ENCODE peak calls at places on chromosomes 16 and 17, in five cellular contexts. One of them, this sample, is unnamed.

GRCh38 chr17:49471089-49471683 is 23.9 kb upstream of the NGFR start:
- DNase-seq in K562: no peak
- DNase-seq in GM12878: no peak
- DNase-seq in HepG2: peak
- DNase-seq in SK-N-SH: peak
- DNase-seq in this sample: no peak

GRCh38 chr17:4658478-4659305 is 17.2 kb upstream of the ALOX15 start:
- DNase-seq in K562: peak
- DNase-seq in GM12878: no peak
- DNase-seq in SK-N-SH: peak
- DNase-seq in HepG2: no peak
- DNase-seq in this sample: peak

GRCh38 chr17:64016248-64016784 is 4.1 kb downstream of the ICAM2 start:
- DNase-seq in K562: no peak
- DNase-seq in SK-N-SH: peak
- DNase-seq in HepG2: no peak
- DNase-seq in GM12878: no peak
- DNase-seq in this sample: no peak

GRCh38 chr17:38741853-38742421 is 6.2 kb downstream of the PCGF2 start:
- DNase-seq in GM12878: no peak
- DNase-seq in K562: peak
- DNase-seq in SK-N-SH: peak
- DNase-seq in HepG2: no peak
- DNase-seq in this sample: no peak

GRCh38 chr17:39816272-39816671 is 47.8 kb downstream of the IKZF3 start:
- DNase-seq in K562: no peak
- DNase-seq in HepG2: no peak
- DNase-seq in GM12878: no peak
- DNase-seq in SK-N-SH: no peak
- DNase-seq in this sample: no peak

GRCh38 chr17:77174928-77175720 is 34.4 kb downstream of the SEC14L1 start:
- DNase-seq in SK-N-SH: no peak
- DNase-seq in HepG2: no peak
- DNase-seq in GM12878: no peak
- DNase-seq in K562: no peak
- DNase-seq in this sample: no peak

GRCh38 chr17:74833501-74834361 is 26.0 kb downstream of the GRIN2C start:
- DNase-seq in GM12878: no peak
- DNase-seq in SK-N-SH: peak
- DNase-seq in HepG2: no peak
- DNase-seq in K562: no peak
- DNase-seq in this sample: peak

GRCh38 chr16:57556941-57557541 is 14.6 kb downstream of the ADGRG5 start:
- DNase-seq in K562: no peak
- DNase-seq in SK-N-SH: no peak
- DNase-seq in HepG2: no peak
- DNase-seq in GM12878: no peak
- DNase-seq in this sample: no peak

GRCh38 chr17:46823657-46824056 is 5.2 kb upstream of the WNT3 start:
- DNase-seq in SK-N-SH: no peak
- DNase-seq in HepG2: no peak
- DNase-seq in K562: peak
- DNase-seq in GM12878: no peak
- DNase-seq in this sample: no peak

GRCh38 chr17:15350777-15351486 is 9.5 kb upstream of the TEKT3 start:
- DNase-seq in GM12878: no peak
- DNase-seq in K562: no peak
- DNase-seq in HepG2: no peak
- DNase-seq in SK-N-SH: peak
- DNase-seq in this sample: no peak

GRCh38 chr17:55705847-55706246 is 16.8 kb downstream of the TMEM100 start:
- DNase-seq in GM12878: peak
- DNase-seq in SK-N-SH: no peak
- DNase-seq in K562: no peak
- DNase-seq in HepG2: peak
- DNase-seq in this sample: no peak

GRCh38 chr16:73315645-73316044 is 267.7 kb upstream of the ZFHX3 start:
- DNase-seq in GM12878: peak
- DNase-seq in SK-N-SH: no peak
- DNase-seq in K562: no peak
- DNase-seq in HepG2: no peak
- DNase-seq in this sample: no peak

GRCh38 chr16:11667824-11668589 is at the start of gene SNN:
- DNase-seq in GM12878: no peak
- DNase-seq in HepG2: peak
- DNase-seq in SK-N-SH: peak
- DNase-seq in K562: peak
- DNase-seq in this sample: peak

GRCh38 chr16:89219365-89219764 is 1.9 kb downstream of the ZNF778 start:
- DNase-seq in HepG2: no peak
- DNase-seq in GM12878: no peak
- DNase-seq in SK-N-SH: no peak
- DNase-seq in K562: peak
- DNase-seq in this sample: no peak

GRCh38 chr16:85839681-85840240 is 40.3 kb downstream of the COX4I1 start:
- DNase-seq in GM12878: no peak
- DNase-seq in SK-N-SH: no peak
- DNase-seq in K562: no peak
- DNase-seq in HepG2: no peak
- DNase-seq in this sample: no peak

GRCh38 chr17:27631409-27631755 is 394 bp downstream of the LGALS9 start:
- DNase-seq in GM12878: no peak
- DNase-seq in K562: no peak
- DNase-seq in SK-N-SH: no peak
- DNase-seq in HepG2: no peak
- DNase-seq in this sample: no peak

GRCh38 chr17:2050246-2050866 is 4.5 kb upstream of the HIC1 start:
- DNase-seq in K562: peak
- DNase-seq in GM12878: no peak
- DNase-seq in HepG2: no peak
- DNase-seq in SK-N-SH: peak
- DNase-seq in this sample: peak

GRCh38 chr17:34391241-34391640 is 28.2 kb upstream of the CCL1 start:
- DNase-seq in GM12878: no peak
- DNase-seq in SK-N-SH: no peak
- DNase-seq in K562: no peak
- DNase-seq in HepG2: no peak
- DNase-seq in this sample: no peak

GRCh38 chr17:27993161-27993695 is 49.2 kb upstream of the NLK start:
- DNase-seq in HepG2: no peak
- DNase-seq in SK-N-SH: no peak
- DNase-seq in K562: no peak
- DNase-seq in GM12878: no peak
- DNase-seq in this sample: no peak

GRCh38 chr17:80724723-80725388 is 180.2 kb downstream of the RPTOR start:
- DNase-seq in K562: no peak
- DNase-seq in SK-N-SH: peak
- DNase-seq in GM12878: no peak
- DNase-seq in HepG2: no peak
- DNase-seq in this sample: peak

GRCh38 chr17:77332981-77333685 is 192.4 kb downstream of the SEC14L1 start:
- DNase-seq in K562: peak
- DNase-seq in SK-N-SH: no peak
- DNase-seq in GM12878: no peak
- DNase-seq in HepG2: no peak
- DNase-seq in this sample: peak

GRCh38 chr17:6556121-6557039 is at the start of gene PITPNM3:
- DNase-seq in SK-N-SH: peak
- DNase-seq in GM12878: no peak
- DNase-seq in HepG2: no peak
- DNase-seq in K562: peak
- DNase-seq in this sample: no peak

GRCh38 chr16:1532081-1532760 is 1.2 kb upstream of the TMEM204 start:
- DNase-seq in GM12878: no peak
- DNase-seq in HepG2: no peak
- DNase-seq in K562: no peak
- DNase-seq in SK-N-SH: no peak
- DNase-seq in this sample: no peak

GRCh38 chr16:1531638-1531910 is 1.9 kb upstream of the TMEM204 start:
- DNase-seq in K562: no peak
- DNase-seq in HepG2: no peak
- DNase-seq in GM12878: no peak
- DNase-seq in SK-N-SH: no peak
- DNase-seq in this sample: no peak

GRCh38 chr16:1534021-1535020 is 855 bp downstream of the TMEM204 start:
- DNase-seq in GM12878: no peak
- DNase-seq in K562: no peak
- DNase-seq in SK-N-SH: no peak
- DNase-seq in HepG2: no peak
- DNase-seq in this sample: peak

GRCh38 chr16:1532771-1533170 is 695 bp upstream of the TMEM204 start:
- DNase-seq in SK-N-SH: no peak
- DNase-seq in K562: no peak
- DNase-seq in HepG2: no peak
- DNase-seq in GM12878: no peak
- DNase-seq in this sample: no peak

DNA sequence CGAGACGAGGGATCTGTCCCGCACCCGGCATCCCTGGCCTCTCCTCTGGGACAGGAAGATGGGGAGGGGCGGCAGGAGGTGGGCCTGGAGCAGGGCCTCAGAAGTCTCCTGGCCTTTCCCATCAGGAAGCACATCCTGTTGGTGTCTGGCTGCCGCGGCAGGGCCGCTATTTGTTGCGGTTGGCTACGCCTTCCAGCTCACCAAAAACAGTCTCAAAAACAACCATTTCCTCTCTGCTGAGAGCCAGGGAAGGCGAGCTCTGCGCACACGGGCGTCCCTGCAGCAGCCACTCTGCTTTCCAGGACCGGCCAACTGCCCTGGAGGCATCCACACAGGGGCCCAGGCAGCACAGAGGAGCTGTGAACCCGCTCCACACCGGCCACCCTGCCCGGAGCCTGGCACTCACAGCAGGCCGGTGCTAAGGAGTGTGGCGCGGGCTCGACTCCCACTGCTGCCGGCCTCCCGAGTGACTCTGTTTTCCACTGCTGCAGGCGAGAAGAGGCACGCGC is at the start of gene TMEM204:
- DNase-seq in SK-N-SH: peak
- DNase-seq in K562: no peak
- DNase-seq in HepG2: no peak
- DNase-seq in GM12878: no peak
- DNase-seq in this sample: peak
- H3K4me3 ChIP-seq in SK-N-SH: peak
- H3K4me3 ChIP-seq in K562: no peak
- H3K4me3 ChIP-seq in HepG2: no peak
- H3K4me3 ChIP-seq in GM12878: no peak
- H3K4me3 ChIP-seq in this sample: peak

GRCh38 chr17:70332811-70333210 is 163.5 kb downstream of the KCNJ2 start:
- DNase-seq in K562: no peak
- DNase-seq in GM12878: no peak
- DNase-seq in SK-N-SH: no peak
- DNase-seq in HepG2: no peak
- DNase-seq in this sample: no peak

GRCh38 chr17:70336411-70336810 is 167.1 kb downstream of the KCNJ2 start:
- DNase-seq in SK-N-SH: no peak
- DNase-seq in GM12878: no peak
- DNase-seq in HepG2: no peak
- DNase-seq in K562: no peak
- DNase-seq in this sample: no peak

GRCh38 chr17:70327723-70328122 is 158.4 kb downstream of the KCNJ2 start:
- DNase-seq in SK-N-SH: no peak
- DNase-seq in GM12878: no peak
- DNase-seq in K562: no peak
- DNase-seq in HepG2: no peak
- DNase-seq in this sample: no peak

GRCh38 chr17:70329751-70330150 is 160.4 kb downstream of the KCNJ2 start:
- DNase-seq in SK-N-SH: no peak
- DNase-seq in GM12878: no peak
- DNase-seq in HepG2: no peak
- DNase-seq in K562: no peak
- DNase-seq in this sample: no peak

DNA sequence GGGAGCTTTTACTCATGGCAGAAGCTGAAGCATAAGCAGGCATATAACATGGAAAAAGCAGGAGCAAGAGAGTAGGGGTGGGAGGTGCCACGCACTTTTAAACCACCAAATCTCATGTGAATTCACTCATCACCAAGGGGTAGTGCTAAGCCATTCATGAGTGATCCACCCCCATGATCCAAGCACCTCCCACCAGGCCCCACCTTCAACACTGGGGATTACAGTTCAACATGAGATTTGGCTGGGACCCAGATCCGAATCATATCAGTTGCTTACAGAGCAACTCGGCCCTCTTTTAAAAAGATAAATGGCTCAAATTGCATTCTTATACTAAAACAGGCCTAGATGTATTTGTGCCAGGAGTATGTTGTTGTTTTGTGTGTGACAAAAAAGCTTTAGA is 163.0 kb downstream of the KCNJ2 start:
- DNase-seq in K562: no peak
- DNase-seq in GM12878: no peak
- DNase-seq in HepG2: no peak
- DNase-seq in SK-N-SH: no peak
- DNase-seq in this sample: no peak
- TF ChIP-seq MXI1 in K562: no peak
- TF ChIP-seq MXI1 in GM12878: no peak
- TF ChIP-seq MXI1 in HepG2: no peak
- TF ChIP-seq MXI1 in SK-N-SH: no peak
- TF ChIP-seq MXI1 in this sample: no peak

DNA sequence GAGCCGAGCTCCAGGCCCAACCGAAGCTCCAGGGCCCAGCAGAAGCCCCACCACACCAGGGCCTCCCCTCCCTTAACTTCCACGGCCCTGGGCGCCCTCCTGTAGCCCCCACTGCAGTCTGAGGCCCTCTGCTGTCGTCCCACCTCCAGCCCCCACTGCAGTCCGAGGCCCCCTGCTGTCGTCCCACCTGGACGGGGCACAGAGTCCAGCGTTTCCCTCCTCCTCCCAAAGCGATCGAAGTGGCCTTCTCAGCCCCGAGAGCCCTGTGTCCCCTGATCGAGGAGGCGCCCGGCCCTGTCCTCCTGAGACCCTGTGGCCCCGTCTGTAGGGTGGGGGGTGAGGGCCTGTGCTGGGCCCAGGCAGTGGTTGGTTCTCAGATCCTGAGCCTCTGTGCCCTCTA is 25.8 kb upstream of the CACNA1H start:
- DNase-seq in SK-N-SH: no peak
- DNase-seq in K562: no peak
- DNase-seq in GM12878: no peak
- DNase-seq in HepG2: no peak
- DNase-seq in this sample: no peak
- H3K4me3 ChIP-seq in SK-N-SH: no peak
- H3K4me3 ChIP-seq in K562: no peak
- H3K4me3 ChIP-seq in GM12878: no peak
- H3K4me3 ChIP-seq in HepG2: no peak
- H3K4me3 ChIP-seq in this sample: no peak

GRCh38 chr17:81870155-81870977 is 771 bp downstream of the ARHGDIA start:
- DNase-seq in GM12878: no peak
- DNase-seq in K562: peak
- DNase-seq in HepG2: no peak
- DNase-seq in SK-N-SH: peak
- DNase-seq in this sample: peak

GRCh38 chr17:81869221-81870154 is 1.6 kb downstream of the ARHGDIA start:
- DNase-seq in SK-N-SH: peak
- DNase-seq in K562: peak
- DNase-seq in HepG2: no peak
- DNase-seq in GM12878: no peak
- DNase-seq in this sample: no peak

GRCh38 chr17:81867123-81867951 is 3.8 kb downstream of the ARHGDIA start:
- DNase-seq in GM12878: no peak
- DNase-seq in K562: no peak
- DNase-seq in HepG2: peak
- DNase-seq in SK-N-SH: peak
- DNase-seq in this sample: peak

GRCh38 chr17:81867952-81868673 is 3.0 kb downstream of the ARHGDIA start:
- DNase-seq in K562: peak
- DNase-seq in GM12878: no peak
- DNase-seq in HepG2: no peak
- DNase-seq in SK-N-SH: peak
- DNase-seq in this sample: no peak

GRCh38 chr17:81868674-81869220 is 2.4 kb downstream of the ARHGDIA start:
- DNase-seq in SK-N-SH: peak
- DNase-seq in GM12878: no peak
- DNase-seq in HepG2: peak
- DNase-seq in K562: peak
- DNase-seq in this sample: peak
- TF ChIP-seq MXI1 in SK-N-SH: no peak
- TF ChIP-seq MXI1 in GM12878: no peak
- TF ChIP-seq MXI1 in HepG2: no peak
- TF ChIP-seq MXI1 in K562: no peak
- TF ChIP-seq MXI1 in this sample: no peak